ENCODE peak calls at places on chromosome 5, in six cellular contexts. I is DMS79, R is iris pigment epithelial cell, D is NCI-H1048, K is ACHN, V is left colon. M is an unnamed sample.

GRCh38 chr5:1438871-1439270 is 6.4 kb downstream of the SLC6A3 start:
- DNase-seq in R (no peak), D (no peak), V (no peak), I (no peak), K (no peak), M (no peak)

GRCh38 chr5:177440211-177440989 is 6.2 kb upstream of the PRR7 start:
- DNase-seq in K (no peak), I (no peak), D (no peak), R (no peak), V (no peak), M (no peak)

GRCh38 chr5:170469414-170469813 is 34.4 kb upstream of the KCNIP1 start:
- DNase-seq in R (no peak), V (no peak), I (no peak), K (no peak), D (no peak), M (no peak)

GRCh38 chr5:172766287-172767104 is 4.5 kb downstream of the DUSP1 start:
- DNase-seq in V (peak; percentile 24), R (peak; percentile 91), I (no peak), K (peak; percentile 74), D (no peak), M (peak; percentile 98)

GRCh38 chr5:102654559-102655354 is 100.3 kb upstream of the PAM start:
- DNase-seq in D (no peak), V (no peak), R (no peak), K (no peak), I (no peak), M (no peak)

GRCh38 chr5:7374186-7374585 is 21.8 kb upstream of the ADCY2 start:
- DNase-seq in D (no peak), K (no peak), R (no peak), V (no peak), I (no peak), M (no peak)

GRCh38 chr5:125413861-125414260 is 667.4 kb upstream of the ZNF608 start:
- DNase-seq in V (no peak), D (no peak), I (no peak), R (no peak), K (no peak), M (peak; percentile 15)

GRCh38 chr5:160614136-160614535 is 192.5 kb downstream of the PTTG1 start:
- DNase-seq in K (no peak), R (no peak), V (no peak), I (no peak), D (no peak), M (no peak)

GRCh38 chr5:180202939-180203573 is 6.0 kb downstream of the RASGEF1C start:
- DNase-seq in K (no peak), R (no peak), D (no peak), I (no peak), V (no peak), M (no peak)

M was measured in mesenchymal stem cell.